ENCODE peak calls at places on chromosomes 3 and 15, in ten cellular contexts. N is tibial artery; X is fibroblast of lung; C is CD8-positive, alpha-beta T cell; M is chondrocyte; V is cardiac muscle cell; G is RWPE1; K is breast epithelium; H is heart left ventricle; L is epithelial cell of esophagus. T is an unnamed sample.

GRCh38 chr15:39429898-39430357 is 151.0 kb upstream of the THBS1 start:
- DNase-seq in V (peak), H (no peak), G (peak), M (no peak), X (peak), C (no peak), L (peak), N (no peak), K (no peak), T (peak)

GRCh38 chr15:66234798-66235197 is 18.8 kb downstream of the MEGF11 start:
- DNase-seq in C (no peak), V (no peak), N (no peak), H (no peak), K (no peak), G (no peak), L (no peak), X (no peak), M (peak), T (no peak)

GRCh38 chr3:149269687-149270086 is 48.1 kb upstream of the CP start:
- DNase-seq in V (no peak), X (no peak), C (no peak), G (no peak), L (no peak), K (no peak), H (no peak), M (no peak), N (no peak), T (no peak)

GRCh38 chr3:32432711-32433530 is 41.3 kb downstream of the CMTM7 start:
- DNase-seq in M (no peak), K (no peak), N (no peak), C (no peak), X (no peak), V (peak), H (no peak), G (no peak), L (no peak), T (peak)

GRCh38 chr3:89025185-89025584 is 82.2 kb upstream of the EPHA3 start:
- DNase-seq in L (peak), K (no peak), C (no peak), X (peak), G (peak), N (no peak), M (no peak), H (no peak), V (no peak), T (no peak)

GRCh38 chr3:14405886-14406238 is 3.5 kb downstream of the SLC6A6 start:
- DNase-seq in X (no peak), H (no peak), K (no peak), V (no peak), N (no peak), G (no peak), M (no peak), C (no peak), L (no peak), T (no peak)

GRCh38 chr15:31236184-31237041 is 90.2 kb upstream of the KLF13 start:
- DNase-seq in N (peak), V (peak), G (peak), C (no peak), K (no peak), X (peak), L (peak), M (no peak), H (peak), T (peak)

GRCh38 chr3:8970971-8971589 is 7.8 kb upstream of the RAD18 start:
- DNase-seq in G (peak), X (peak), C (peak), K (peak), V (peak), L (peak), H (no peak), M (no peak), N (peak), T (peak)

GRCh38 chr3:38317186-38317759 is 29.3 kb upstream of the XYLB start:
- DNase-seq in H (no peak), M (no peak), V (peak), K (no peak), C (no peak), N (no peak), G (no peak), L (no peak), X (no peak), T (no peak)

GRCh38 chr3:170442945-170443344 is 24.3 kb downstream of the CLDN11 start:
- DNase-seq in G (no peak), L (no peak), H (no peak), C (no peak), X (no peak), N (no peak), M (no peak), K (no peak), V (peak), T (no peak)

GRCh38 chr3:70614111-70614510 is 301.7 kb upstream of the MDFIC2 start:
- DNase-seq in L (no peak), V (no peak), G (no peak), C (no peak), M (no peak), N (no peak), H (no peak), X (no peak), K (no peak), T (no peak)

GRCh38 chr3:18660059-18660458 is 234.9 kb upstream of the SATB1 start:
- DNase-seq in L (peak), X (no peak), H (no peak), M (no peak), C (no peak), K (no peak), V (no peak), N (no peak), G (no peak), T (no peak)

GRCh38 chr3:157786618-157787017 is 283.4 kb upstream of the VEPH1 start:
- DNase-seq in H (no peak), G (peak), C (no peak), M (no peak), N (no peak), V (peak), L (peak), X (peak), K (no peak), T (no peak)

GRCh38 chr15:75455424-75455981 is 4.0 kb upstream of the SIN3A start:
- DNase-seq in X (peak), L (peak), K (peak), N (peak), M (peak), V (peak), G (peak), H (peak), C (peak), T (peak)

GRCh38 chr15:67834249-67834592 is 5.6 kb downstream of the RNU6-1 start:
- DNase-seq in K (no peak), C (no peak), X (no peak), N (no peak), H (no peak), G (no peak), L (no peak), V (no peak), M (no peak), T (peak)

GRCh38 chr3:98012974-98013373 is 22.1 kb downstream of the GABRR3 start:
- DNase-seq in V (peak), G (no peak), L (peak), C (no peak), K (no peak), M (no peak), H (no peak), X (no peak), N (no peak), T (no peak)

GRCh38 chr3:100073049-100073422 is 41.3 kb downstream of the FILIP1L start:
- DNase-seq in N (no peak), V (no peak), X (no peak), K (no peak), H (no peak), G (no peak), L (no peak), C (no peak), M (no peak), T (no peak)

DNA sequence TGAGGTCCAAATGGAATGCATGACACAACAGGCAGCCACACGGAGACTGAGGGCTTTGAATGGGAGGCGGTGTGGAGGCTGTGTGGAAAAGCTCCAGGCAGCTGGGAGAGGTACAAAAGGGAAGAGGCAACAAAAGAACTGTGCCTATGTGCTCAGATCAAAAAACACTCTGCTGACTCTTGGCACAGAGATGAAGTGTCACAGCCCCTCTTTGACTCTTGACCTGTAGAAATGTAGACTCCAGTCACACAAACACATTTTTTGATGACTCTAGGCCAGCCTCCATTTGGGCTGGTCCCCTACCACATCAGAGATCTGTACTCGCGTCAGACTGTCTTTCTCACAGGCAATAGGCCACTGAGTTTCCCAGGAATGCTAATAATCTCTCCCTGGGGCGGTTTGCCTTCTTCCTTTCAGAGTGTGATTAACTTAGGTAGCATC is 456.1 kb downstream of the TUSC7 start:
- DNase-seq in M (no peak), G (peak), N (no peak), K (no peak), L (peak), V (no peak), X (peak), C (no peak), H (no peak), T (no peak)
- TF ChIP-seq CTCF in M (no peak), G (no peak), N (no peak), K (no peak), L (no peak), V (no peak), X (no peak), C (no peak), H (no peak), T (no peak)

GRCh38 chr3:165259518-165260193 is 63.5 kb upstream of the SLITRK3 start:
- DNase-seq in X (peak), C (no peak), L (peak), V (peak), M (no peak), G (peak), K (no peak), H (no peak), N (no peak), T (no peak)

GRCh38 chr3:165256554-165256953 is 60.4 kb upstream of the SLITRK3 start:
- DNase-seq in V (no peak), L (no peak), G (no peak), N (no peak), H (no peak), M (no peak), C (no peak), X (no peak), K (no peak), T (no peak)

GRCh38 chr3:165254812-165255211 is 58.6 kb upstream of the SLITRK3 start:
- DNase-seq in V (peak), N (no peak), K (no peak), G (peak), X (peak), H (no peak), M (no peak), L (peak), C (no peak), T (no peak)
- TF ChIP-seq CTCF in V (peak), N (no peak), K (no peak), G (peak), X (no peak), H (peak), M (peak), L (peak), C (no peak), T (peak)

DNA sequence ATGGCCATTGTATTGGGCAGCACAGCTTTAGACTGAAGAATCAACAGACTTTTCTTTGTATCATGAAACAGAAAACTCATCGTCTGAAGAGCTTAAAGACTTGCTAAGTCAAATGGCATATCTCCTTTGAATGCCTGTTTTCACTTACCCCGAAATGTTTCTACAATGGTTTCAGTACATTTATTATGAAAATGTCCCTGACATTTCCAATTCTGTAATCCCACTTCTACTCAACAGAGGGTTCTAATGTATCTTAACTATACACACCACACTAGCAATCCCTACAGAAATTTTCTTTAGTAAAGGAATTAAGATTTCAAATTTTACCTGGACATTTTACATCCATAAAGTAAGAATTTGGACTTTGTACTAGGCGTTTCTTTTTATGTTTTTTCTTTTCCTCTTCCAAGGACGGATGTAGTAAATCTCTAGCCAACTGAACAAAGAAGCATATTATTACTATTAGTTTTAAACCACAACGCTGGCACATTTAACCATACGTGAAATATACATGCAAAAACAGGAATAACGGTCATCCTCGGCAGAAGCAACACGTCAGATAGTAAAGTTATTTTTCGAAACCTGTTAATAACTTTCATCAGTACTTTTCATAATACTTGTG is 1.1 kb downstream of the RPS27L start:
- DNase-seq in L (no peak), C (no peak), H (no peak), G (no peak), V (no peak), X (peak), M (no peak), N (no peak), K (no peak), T (no peak)
- TF ChIP-seq CTCF in L (no peak), C (no peak), H (no peak), G (no peak), V (no peak), X (no peak), M (peak), N (no peak), K (no peak), T (no peak)

DNA sequence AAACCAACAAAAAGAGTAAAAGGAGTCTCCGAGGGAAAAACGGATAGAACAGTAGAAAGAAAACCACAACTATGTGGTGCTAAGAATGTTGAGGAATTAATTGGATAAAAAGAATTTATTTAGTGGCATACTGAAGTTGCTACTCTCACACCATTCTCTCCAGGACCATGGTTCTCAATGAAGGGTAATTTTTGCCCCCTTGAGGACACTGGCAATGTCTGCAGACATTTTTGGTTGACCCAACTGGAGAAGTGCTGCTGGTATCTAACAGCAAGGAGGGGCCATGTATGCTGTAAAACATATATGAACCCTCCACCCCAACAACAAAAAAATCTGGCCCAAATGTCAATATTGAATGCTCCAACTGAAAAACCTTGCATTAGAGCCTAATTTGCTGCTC is 85.9 kb upstream of the CSPG5 start:
- DNase-seq in M (no peak), L (no peak), C (no peak), H (no peak), N (no peak), V (peak), G (no peak), X (peak), K (no peak), T (no peak)
- TF ChIP-seq CTCF in M (peak), L (peak), C (no peak), H (no peak), N (no peak), V (peak), G (no peak), X (peak), K (no peak), T (peak)

DNA sequence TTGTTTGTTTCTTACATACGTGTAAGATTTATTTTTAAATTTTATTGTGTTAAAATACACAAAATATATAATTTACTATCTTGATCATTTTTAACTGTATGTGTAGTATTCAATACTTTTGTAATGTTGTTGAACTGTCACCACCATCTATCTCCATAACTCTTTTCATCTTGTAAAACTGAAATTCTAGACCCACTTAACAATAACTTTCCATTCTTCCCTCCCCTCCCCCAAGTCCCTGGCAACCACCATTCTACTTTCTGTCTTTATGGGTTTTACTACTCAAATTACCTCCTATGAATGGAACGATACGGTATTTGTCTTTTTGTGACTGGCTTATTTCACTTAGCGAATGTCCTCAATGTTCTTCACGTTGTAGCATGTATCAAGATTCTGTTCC is 262.1 kb upstream of the CHRM5 start:
- DNase-seq in C (no peak), L (no peak), X (no peak), G (no peak), N (no peak), H (no peak), V (no peak), M (no peak), K (no peak), T (no peak)
- TF ChIP-seq CTCF in C (no peak), L (no peak), X (no peak), G (no peak), N (no peak), H (no peak), V (no peak), M (no peak), K (no peak), T (no peak)

GRCh38 chr3:69325151-69325550 is 60.7 kb downstream of the FRMD4B start:
- DNase-seq in K (no peak), C (no peak), N (no peak), M (no peak), G (no peak), X (no peak), H (no peak), L (no peak), V (no peak), T (no peak)

GRCh38 chr3:69323941-69324340 is 61.9 kb downstream of the FRMD4B start:
- DNase-seq in N (no peak), C (no peak), L (no peak), G (no peak), X (no peak), K (no peak), H (no peak), M (no peak), V (no peak), T (no peak)

GRCh38 chr3:69322110-69322509 is 63.8 kb downstream of the FRMD4B start:
- DNase-seq in H (no peak), L (no peak), X (no peak), V (no peak), C (no peak), K (no peak), N (no peak), M (no peak), G (no peak), T (no peak)

GRCh38 chr3:69326821-69327433 is 59.0 kb downstream of the FRMD4B start:
- DNase-seq in X (no peak), H (no peak), L (no peak), G (no peak), N (no peak), C (no peak), M (no peak), V (no peak), K (no peak), T (peak)

DNA sequence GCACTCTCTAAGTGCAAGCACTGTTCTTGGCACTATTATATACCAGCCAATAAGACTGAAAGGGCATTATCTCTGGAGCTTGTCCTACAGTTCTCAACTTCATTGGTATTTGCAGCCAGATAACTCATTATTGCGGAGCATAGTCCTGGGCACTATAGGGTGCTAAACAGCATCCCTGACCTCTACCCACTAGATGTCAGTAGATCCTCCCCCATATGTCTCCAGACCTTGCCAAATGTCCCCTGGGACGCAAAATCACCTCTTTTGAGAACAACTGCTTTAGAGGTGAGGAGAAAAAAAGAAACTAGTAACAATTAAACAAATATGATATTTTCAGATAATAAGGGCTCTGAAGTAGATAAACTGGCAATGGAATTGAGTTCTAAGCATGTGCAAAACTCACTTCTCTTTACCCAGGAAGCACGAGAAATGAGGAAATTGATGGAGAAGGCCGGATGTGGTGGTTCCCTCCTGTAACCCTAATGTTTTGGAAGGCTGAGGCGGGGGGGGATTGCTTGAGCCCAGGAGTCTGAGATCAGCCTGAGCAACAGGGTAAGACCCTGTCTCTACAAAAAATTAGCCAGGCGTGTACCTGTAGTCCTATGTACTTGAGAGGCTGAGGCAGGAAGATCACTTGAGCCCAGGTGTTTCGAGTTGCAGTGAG is 61.4 kb downstream of the FRMD4B start:
- DNase-seq in C (no peak), M (no peak), N (peak), X (no peak), G (no peak), L (peak), V (no peak), K (no peak), H (no peak), T (no peak)
- TF ChIP-seq CTCF in C (peak), M (peak), N (no peak), X (no peak), G (peak), L (peak), V (peak), K (peak), H (peak), T (peak)

DNA sequence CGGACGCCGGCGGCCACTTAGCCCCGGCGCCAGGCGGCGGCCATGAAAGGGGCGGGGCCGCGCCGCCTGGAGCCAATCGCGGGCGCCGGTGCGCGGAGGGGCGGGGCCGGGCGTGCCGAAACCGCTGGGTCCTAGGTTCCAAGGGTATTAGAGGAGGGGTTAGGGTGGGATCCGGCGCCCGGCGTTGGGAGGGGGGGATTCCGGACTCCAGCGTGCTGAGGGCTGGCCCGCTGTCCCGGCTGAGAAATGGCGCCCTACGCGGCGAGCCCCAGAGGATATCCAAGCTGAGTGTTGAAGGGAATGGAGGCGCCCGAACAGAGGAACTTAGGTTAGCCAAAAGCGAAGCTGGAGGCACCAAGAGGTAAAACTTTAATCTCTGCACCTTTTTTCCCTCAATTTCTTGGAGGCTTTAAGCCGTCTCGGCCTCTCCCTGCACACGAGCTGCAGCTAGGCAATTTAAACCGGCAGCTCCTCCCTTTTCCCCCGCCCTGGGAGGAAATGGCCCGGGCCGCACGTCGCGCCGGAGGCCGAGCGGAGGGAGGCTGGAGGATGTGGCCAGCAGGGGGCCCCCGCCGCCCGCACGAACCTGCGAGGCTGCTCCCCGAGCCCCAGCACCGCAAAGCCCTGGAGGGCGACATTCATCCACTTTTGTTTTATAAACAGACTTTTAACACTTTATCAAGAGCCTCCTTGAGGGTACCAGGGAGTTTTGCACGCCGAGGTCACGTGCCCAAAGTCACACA is at the start of gene XXYLT1:
- DNase-seq in K (peak), G (peak), V (peak), H (peak), L (peak), C (peak), X (peak), M (no peak), N (peak), T (peak)
- TF ChIP-seq CTCF in K (peak), G (peak), V (peak), H (peak), L (peak), C (peak), X (peak), M (peak), N (peak), T (peak)

T was measured in GM10248.